ENCODE peak calls at places on chromosomes 11 and 22, in eight cellular contexts. V is SJSA1; E is AG04450; O is upper lobe of left lung; X is stimulated activated CD8-positive, alpha-beta memory T cell treated with anti-CD3 and anti-CD28 coated beads, Interleukin-15, amount 100 ng/mL, for 48 hours; H is GM18507; B is mammary epithelial cell; T is islet precursor cell. M is an unnamed sample.
A peak's percentile ranks its signal among the peaks of the same experiment; 100 is the strongest.

GRCh38 chr11:8766993-8767374 is 84.4 kb downstream of the RPL27A start:
- DNase-seq in V (no peak), E (no peak), O (no peak), T (peak; percentile 39), B (no peak), H (no peak), X (no peak), M (no peak)

GRCh38 chr11:40292636-40293585 is 1166.5 kb downstream of the LRRC4C start:
- DNase-seq in X (no peak), V (no peak), E (no peak), O (peak; percentile 60), H (no peak), B (no peak), T (no peak), M (no peak)

GRCh38 chr22:30459206-30460052 is 12.4 kb downstream of the SEC14L3 start:
- DNase-seq in E (no peak), B (peak; percentile 31), O (no peak), T (no peak), H (no peak), X (no peak), V (no peak), M (no peak)

GRCh38 chr11:128757235-128757711 is 63.4 kb downstream of the FLI1 start:
- DNase-seq in V (no peak), E (no peak), H (peak; percentile 61), X (peak; percentile 61), B (peak; percentile 29), T (no peak), O (no peak), M (no peak)

GRCh38 chr11:83219095-83219494 is 25.6 kb downstream of the ANKRD42 start:
- DNase-seq in B (no peak), O (no peak), H (no peak), V (no peak), X (no peak), E (no peak), T (peak; percentile 58), M (no peak)

GRCh38 chr11:72321381-72321996 is 77.5 kb upstream of the PHOX2A start:
- DNase-seq in T (no peak), O (no peak), V (no peak), H (no peak), E (no peak), X (no peak), B (peak; percentile 42), M (peak; percentile 28)

GRCh38 chr11:35969089-35970046 is 25.5 kb downstream of the LDLRAD3 start:
- DNase-seq in O (no peak), H (no peak), E (no peak), T (no peak), B (no peak), V (no peak), X (no peak), M (no peak)

GRCh38 chr11:7436657-7437056 is 48.6 kb upstream of the OLFML1 start:
- DNase-seq in E (no peak), V (no peak), B (no peak), T (no peak), H (no peak), O (no peak), X (no peak), M (no peak)

GRCh38 chr11:126059238-126059761 is 3.4 kb downstream of the CDON start:
- DNase-seq in V (no peak), T (peak; percentile 78), X (no peak), O (no peak), H (no peak), E (no peak), B (no peak), M (no peak)

GRCh38 chr11:1755344-1756023 is 5.1 kb upstream of the IFITM10 start:
- DNase-seq in H (no peak), E (no peak), B (no peak), O (peak; percentile 33), X (no peak), T (no peak), V (no peak), M (no peak)

GRCh38 chr11:119416606-119417580 is 6.1 kb downstream of the THY1 start:
- DNase-seq in E (no peak), B (peak; percentile 44), H (no peak), T (no peak), O (no peak), X (no peak), V (no peak), M (peak; percentile 67)

GRCh38 chr11:101096036-101096704 is 33.4 kb downstream of the PGR start:
- DNase-seq in O (no peak), E (no peak), H (no peak), V (no peak), B (no peak), X (no peak), T (no peak), M (no peak)

M was measured in HS-5.